ENCODE peak calls at places on chromosomes 6 and 20, in four cellular contexts. M is iPS-NIHi11, D is GM12891, C is HCEC 1CT. J is an unnamed sample.
A peak's percentile ranks its signal among the peaks of the same experiment; 100 is the strongest.

GRCh38 chr6:97293198-97293696 is 10.2 kb upstream of the MMS22L start:
- DNase-seq in C (peak; percentile 58), M (no peak), D (no peak), J (no peak)

GRCh38 chr20:5766085-5766764 is 16.0 kb downstream of the SHLD1 start:
- DNase-seq in C (no peak), D (no peak), M (no peak), J (no peak)

GRCh38 chr20:34472246-34472925 is 43.8 kb upstream of the DYNLRB1 start:
- DNase-seq in M (no peak), D (no peak), C (peak; percentile 62), J (no peak)

GRCh38 chr6:133184798-133185380 is 56.3 kb upstream of the EYA4 start:
- DNase-seq in C (peak; percentile 34), M (no peak), D (no peak), J (no peak)

GRCh38 chr6:7114744-7115451 is 7.1 kb downstream of the RREB1 start:
- DNase-seq in M (no peak), C (no peak), D (no peak), J (no peak)

GRCh38 chr6:33851959-33852358 is 48.2 kb upstream of the MLN start:
- DNase-seq in D (no peak), M (peak; percentile 86), C (no peak), J (no peak)

GRCh38 chr6:33914519-33915120 is 110.8 kb upstream of the MLN start:
- DNase-seq in C (no peak), M (no peak), D (no peak), J (no peak)

GRCh38 chr6:45728674-45729073 is 287.0 kb downstream of the CLIC5 start:
- DNase-seq in C (peak; percentile 48), M (no peak), D (no peak), J (no peak)

GRCh38 chr6:135922170-135922569 is 70.7 kb downstream of the PDE7B start:
- DNase-seq in M (peak; percentile 59), D (no peak), C (peak; percentile 100), J (peak; percentile 73)

GRCh38 chr6:169997930-169998218 is 246.5 kb downstream of the ERMARD start:
- DNase-seq in M (no peak), D (no peak), C (no peak), J (no peak)

GRCh38 chr20:43662943-43663655 is 3.8 kb upstream of the MYBL2 start:
- DNase-seq in D (no peak), M (no peak), C (peak; percentile 14), J (no peak)

GRCh38 chr6:31834367-31834703 is 6.8 kb downstream of the HSPA1B start:
- DNase-seq in M (peak; percentile 89), C (peak; percentile 91), D (peak; percentile 63), J (no peak)

GRCh38 chr20:54321688-54322087 is 113.8 kb downstream of the PFDN4 start:
- DNase-seq in C (no peak), D (no peak), M (no peak), J (no peak)

GRCh38 chr6:39897699-39898098 is 36.6 kb downstream of the MOCS1 start:
- DNase-seq in D (no peak), C (no peak), M (peak; percentile 35), J (no peak)

GRCh38 chr6:47581591-47581990 is 104.0 kb downstream of the CD2AP start:
- DNase-seq in D (peak; percentile 6), M (no peak), C (no peak), J (no peak)

GRCh38 chr6:169370054-169370453 is 116.4 kb upstream of the THBS2 start:
- DNase-seq in D (no peak), C (no peak), M (no peak), J (no peak)

GRCh38 chr20:46011631-46012482 is 3.1 kb downstream of the MMP9 start:
- DNase-seq in D (no peak), C (peak; percentile 37), M (peak; percentile 83), J (no peak)

GRCh38 chr6:2388554-2389324 is 143.3 kb upstream of the GMDS start:
- DNase-seq in D (no peak), C (no peak), M (no peak), J (no peak)

GRCh38 chr6:69835414-69836179 is 30.8 kb upstream of the COL19A1 start:
- DNase-seq in C (peak; percentile 60), D (no peak), M (peak; percentile 29), J (peak; percentile 32)

GRCh38 chr20:44080646-44081267 is 106.2 kb downstream of the JPH2 start:
- DNase-seq in M (peak; percentile 87), C (peak; percentile 72), D (peak; percentile 73), J (peak; percentile 78)

GRCh38 chr6:133916650-133917151 is 27.8 kb downstream of the TCF21 start:
- DNase-seq in D (no peak), M (peak; percentile 79), C (peak; percentile 86), J (peak; percentile 75)

GRCh38 chr6:44179072-44179536 is 20.5 kb downstream of the CAPN11 start:
- DNase-seq in D (no peak), C (peak; percentile 35), M (no peak), J (peak; percentile 43)

GRCh38 chr20:32893878-32894483 is 35.3 kb downstream of the EFCAB8 start:
- DNase-seq in D (peak; percentile 44), M (peak; percentile 88), C (peak; percentile 3), J (no peak)

GRCh38 chr20:19073584-19074198 is 138.8 kb upstream of the SLC24A3 start:
- DNase-seq in M (peak; percentile 79), C (no peak), D (no peak), J (no peak)

GRCh38 chr20:57724610-57725405 is 15.0 kb upstream of the PMEPA1 start:
- DNase-seq in D (no peak), C (no peak), M (no peak), J (no peak)

GRCh38 chr6:67560068-67560467 is 1075.0 kb upstream of the ADGRB3 start:
- DNase-seq in M (no peak), D (no peak), C (no peak), J (no peak)

GRCh38 chr6:13367396-13367795 is 39.1 kb upstream of the TBC1D7 start:
- DNase-seq in D (no peak), M (no peak), C (no peak), J (no peak)

GRCh38 chr6:43964659-43965570 is 162.3 kb downstream of the MRPL14 start:
- DNase-seq in D (no peak), M (no peak), C (no peak), J (no peak)

GRCh38 chr6:95133578-95133977 is 443.8 kb upstream of the MANEA start:
- DNase-seq in C (peak; percentile 40), M (no peak), D (no peak), J (peak; percentile 7)

GRCh38 chr6:53358440-53359087 is 9.8 kb upstream of the ELOVL5 start:
- DNase-seq in C (no peak), D (no peak), M (no peak), J (peak; percentile 8)

GRCh38 chr20:19834783-19835182 is 76.7 kb downstream of the RIN2 start:
- DNase-seq in C (no peak), M (no peak), D (no peak), J (no peak)